ENCODE peak calls at places on chromosomes 3 and 15, in eight cellular contexts. One of them, this sample, is unnamed.

GRCh38 chr3:119405315-119405714 is 58.1 kb downstream of the TMEM39A start:
- DNase-seq in endothelial cell: no peak
- DNase-seq in NCI-H524 treated with DMSO at 0.1 percent for 48 hours: no peak
- DNase-seq in H4: no peak
- DNase-seq in astrocyte of the cerebellum: no peak
- DNase-seq in AG08395: no peak
- DNase-seq in activated CD8-positive, alpha-beta memory T cell treated with anti-CD3 and anti-CD28 coated beads for 48 hours: no peak
- DNase-seq in cardiac muscle cell: no peak
- DNase-seq in this sample: no peak

GRCh38 chr3:23319913-23320312 is 116.8 kb downstream of the UBE2E2 start:
- DNase-seq in endothelial cell: no peak
- DNase-seq in NCI-H524 treated with DMSO at 0.1 percent for 48 hours: no peak
- DNase-seq in H4: no peak
- DNase-seq in astrocyte of the cerebellum: no peak
- DNase-seq in AG08395: no peak
- DNase-seq in activated CD8-positive, alpha-beta memory T cell treated with anti-CD3 and anti-CD28 coated beads for 48 hours: no peak
- DNase-seq in cardiac muscle cell: peak; percentile 13
- DNase-seq in this sample: no peak

GRCh38 chr15:73321496-73322344 is 47.0 kb downstream of the HCN4 start:
- DNase-seq in endothelial cell: no peak
- DNase-seq in NCI-H524 treated with DMSO at 0.1 percent for 48 hours: peak; percentile 79
- DNase-seq in H4: no peak
- DNase-seq in astrocyte of the cerebellum: no peak
- DNase-seq in AG08395: no peak
- DNase-seq in activated CD8-positive, alpha-beta memory T cell treated with anti-CD3 and anti-CD28 coated beads for 48 hours: no peak
- DNase-seq in cardiac muscle cell: no peak
- DNase-seq in this sample: no peak

GRCh38 chr15:45573961-45574629 is 13.1 kb upstream of the BLOC1S6 start:
- DNase-seq in endothelial cell: peak; percentile 34
- DNase-seq in NCI-H524 treated with DMSO at 0.1 percent for 48 hours: no peak
- DNase-seq in H4: peak; percentile 10
- DNase-seq in astrocyte of the cerebellum: no peak
- DNase-seq in AG08395: peak; percentile 11
- DNase-seq in activated CD8-positive, alpha-beta memory T cell treated with anti-CD3 and anti-CD28 coated beads for 48 hours: no peak
- DNase-seq in cardiac muscle cell: peak; percentile 6
- DNase-seq in this sample: no peak

GRCh38 chr15:29571728-29572454 is 250.4 kb downstream of the TJP1 start:
- DNase-seq in endothelial cell: peak; percentile 42
- DNase-seq in NCI-H524 treated with DMSO at 0.1 percent for 48 hours: no peak
- DNase-seq in H4: no peak
- DNase-seq in astrocyte of the cerebellum: no peak
- DNase-seq in AG08395: no peak
- DNase-seq in activated CD8-positive, alpha-beta memory T cell treated with anti-CD3 and anti-CD28 coated beads for 48 hours: no peak
- DNase-seq in cardiac muscle cell: peak; percentile 46
- DNase-seq in this sample: peak; percentile 11

GRCh38 chr3:143600762-143601161 is 247.5 kb downstream of the SLC9A9 start:
- DNase-seq in endothelial cell: no peak
- DNase-seq in NCI-H524 treated with DMSO at 0.1 percent for 48 hours: no peak
- DNase-seq in H4: no peak
- DNase-seq in astrocyte of the cerebellum: no peak
- DNase-seq in AG08395: no peak
- DNase-seq in activated CD8-positive, alpha-beta memory T cell treated with anti-CD3 and anti-CD28 coated beads for 48 hours: no peak
- DNase-seq in cardiac muscle cell: peak; percentile 15
- DNase-seq in this sample: no peak

GRCh38 chr3:195352895-195353488 is 82.0 kb upstream of the XXYLT1 start:
- DNase-seq in endothelial cell: no peak
- DNase-seq in NCI-H524 treated with DMSO at 0.1 percent for 48 hours: no peak
- DNase-seq in H4: peak; percentile 51
- DNase-seq in astrocyte of the cerebellum: peak; percentile 2
- DNase-seq in AG08395: peak; percentile 81
- DNase-seq in activated CD8-positive, alpha-beta memory T cell treated with anti-CD3 and anti-CD28 coated beads for 48 hours: no peak
- DNase-seq in cardiac muscle cell: peak; percentile 84
- DNase-seq in this sample: peak; percentile 45

GRCh38 chr3:15083190-15083700 is 15.7 kb downstream of the RBSN start:
- DNase-seq in endothelial cell: no peak
- DNase-seq in NCI-H524 treated with DMSO at 0.1 percent for 48 hours: no peak
- DNase-seq in H4: no peak
- DNase-seq in astrocyte of the cerebellum: no peak
- DNase-seq in AG08395: no peak
- DNase-seq in activated CD8-positive, alpha-beta memory T cell treated with anti-CD3 and anti-CD28 coated beads for 48 hours: no peak
- DNase-seq in cardiac muscle cell: no peak
- DNase-seq in this sample: no peak

GRCh38 chr3:125381743-125382142 is 6.6 kb upstream of the ZNF148 start:
- DNase-seq in endothelial cell: no peak
- DNase-seq in NCI-H524 treated with DMSO at 0.1 percent for 48 hours: no peak
- DNase-seq in H4: peak; percentile 21
- DNase-seq in astrocyte of the cerebellum: no peak
- DNase-seq in AG08395: peak; percentile 38
- DNase-seq in activated CD8-positive, alpha-beta memory T cell treated with anti-CD3 and anti-CD28 coated beads for 48 hours: no peak
- DNase-seq in cardiac muscle cell: no peak
- DNase-seq in this sample: no peak

GRCh38 chr15:73989001-73989798 is 2.9 kb downstream of the STOML1 start:
- DNase-seq in endothelial cell: no peak
- DNase-seq in NCI-H524 treated with DMSO at 0.1 percent for 48 hours: no peak
- DNase-seq in H4: peak; percentile 65
- DNase-seq in astrocyte of the cerebellum: peak; percentile 60
- DNase-seq in AG08395: peak; percentile 75
- DNase-seq in activated CD8-positive, alpha-beta memory T cell treated with anti-CD3 and anti-CD28 coated beads for 48 hours: no peak
- DNase-seq in cardiac muscle cell: peak; percentile 80
- DNase-seq in this sample: peak; percentile 74

GRCh38 chr3:197168606-197169005 is 129.8 kb downstream of the DLG1 start:
- DNase-seq in endothelial cell: no peak
- DNase-seq in NCI-H524 treated with DMSO at 0.1 percent for 48 hours: peak; percentile 6
- DNase-seq in H4: no peak
- DNase-seq in astrocyte of the cerebellum: peak; percentile 20
- DNase-seq in AG08395: peak; percentile 66
- DNase-seq in activated CD8-positive, alpha-beta memory T cell treated with anti-CD3 and anti-CD28 coated beads for 48 hours: no peak
- DNase-seq in cardiac muscle cell: peak; percentile 55
- DNase-seq in this sample: peak; percentile 51

GRCh38 chr3:196789773-196790419 is 50.2 kb downstream of the PAK2 start:
- DNase-seq in endothelial cell: no peak
- DNase-seq in NCI-H524 treated with DMSO at 0.1 percent for 48 hours: no peak
- DNase-seq in H4: no peak
- DNase-seq in astrocyte of the cerebellum: no peak
- DNase-seq in AG08395: no peak
- DNase-seq in activated CD8-positive, alpha-beta memory T cell treated with anti-CD3 and anti-CD28 coated beads for 48 hours: no peak
- DNase-seq in cardiac muscle cell: no peak
- DNase-seq in this sample: no peak

GRCh38 chr15:66233487-66234415 is 19.8 kb downstream of the MEGF11 start:
- DNase-seq in endothelial cell: peak; percentile 38
- DNase-seq in NCI-H524 treated with DMSO at 0.1 percent for 48 hours: no peak
- DNase-seq in H4: peak; percentile 29
- DNase-seq in astrocyte of the cerebellum: no peak
- DNase-seq in AG08395: no peak
- DNase-seq in activated CD8-positive, alpha-beta memory T cell treated with anti-CD3 and anti-CD28 coated beads for 48 hours: no peak
- DNase-seq in cardiac muscle cell: peak; percentile 22
- DNase-seq in this sample: peak; percentile 51

GRCh38 chr3:171812811-171813210 is 2.5 kb upstream of the PLD1 start:
- DNase-seq in endothelial cell: no peak
- DNase-seq in NCI-H524 treated with DMSO at 0.1 percent for 48 hours: no peak
- DNase-seq in H4: no peak
- DNase-seq in astrocyte of the cerebellum: no peak
- DNase-seq in AG08395: no peak
- DNase-seq in activated CD8-positive, alpha-beta memory T cell treated with anti-CD3 and anti-CD28 coated beads for 48 hours: no peak
- DNase-seq in cardiac muscle cell: no peak
- DNase-seq in this sample: no peak